ENCODE peak calls at places on chromosomes 16 and 17, in eight cellular contexts. C is NK-92 treated with Interleukin-12 subunit alpha and Interleukin-12 subunit beta, amount 100 ng/mL, for 24 hours; K is activated CD8-positive, alpha-beta memory T cell treated with anti-CD3 and anti-CD28 coated beads, Interleukin-2, amount 10 ng/mL, durations not matched to agents 7 days and 5 days; U is stimulated activated CD4-positive, alpha-beta T cell treated with anti-CD3 and anti-CD28 coated beads, Interleukin-1b, Interleukin-23, amount 100 ng/mL, for 24 hours; M is left lung; S is activated T-helper 1 cell treated with anti-CD3 and anti-CD28 coated beads, Interleukin-2, amount 50 U/mL, for 16 hours; D is ELR; G is T-helper 1 cell. O is an unnamed sample.

GRCh38 chr17:72011561-72011960 is 109.3 kb upstream of the SOX9 start:
- DNase-seq in C (no peak), K (no peak), U (no peak), M (no peak), S (no peak), D (no peak), G (no peak), O (no peak)

GRCh38 chr17:57480438-57481196 is 224.3 kb downstream of the MSI2 start:
- DNase-seq in C (no peak), K (no peak), U (no peak), M (no peak), S (no peak), D (peak; percentile 97), G (no peak), O (peak; percentile 37)

GRCh38 chr17:2909853-2910234 is 113.6 kb downstream of the RAP1GAP2 start:
- DNase-seq in C (no peak), K (no peak), U (no peak), M (no peak), S (no peak), D (no peak), G (no peak), O (no peak)

GRCh38 chr16:24670623-24671454 is 58.6 kb upstream of the TNRC6A start:
- DNase-seq in C (no peak), K (no peak), U (no peak), M (no peak), S (no peak), D (peak; percentile 86), G (no peak), O (peak; percentile 79)

GRCh38 chr16:66604376-66605176 is at the start of gene CMTM3:
- DNase-seq in C (peak; percentile 62), K (peak; percentile 82), U (peak; percentile 57), M (peak; percentile 94), S (peak; percentile 47), D (peak; percentile 69), G (peak; percentile 74), O (peak; percentile 73)

GRCh38 chr16:84245933-84246678 is 6.3 kb upstream of the KCNG4 start:
- DNase-seq in C (no peak), K (no peak), U (no peak), M (no peak), S (no peak), D (no peak), G (no peak), O (no peak)

GRCh38 chr16:15993541-15993940 is 44.1 kb downstream of the ABCC1 start:
- DNase-seq in C (no peak), K (no peak), U (no peak), M (no peak), S (no peak), D (peak; percentile 19), G (no peak), O (no peak)

GRCh38 chr17:79997004-79997673 is 38.5 kb downstream of the TBC1D16 start:
- DNase-seq in C (peak; percentile 73), K (peak; percentile 90), U (peak; percentile 28), M (peak; percentile 87), S (peak; percentile 41), D (no peak), G (peak; percentile 98), O (no peak)

GRCh38 chr17:40366076-40366860 is 1.7 kb upstream of the GJD3 start:
- DNase-seq in C (no peak), K (no peak), U (no peak), M (no peak), S (no peak), D (no peak), G (no peak), O (no peak)

GRCh38 chr17:5418858-5419355 is 555 bp downstream of the NUP88 start:
- DNase-seq in C (peak; percentile 41), K (peak; percentile 79), U (peak; percentile 45), M (no peak), S (no peak), D (peak; percentile 52), G (peak; percentile 81), O (no peak)

GRCh38 chr17:58344791-58345157 is 7.2 kb downstream of the SUPT4H1 start:
- DNase-seq in C (peak; percentile 69), K (peak; percentile 87), U (peak; percentile 54), M (no peak), S (no peak), D (no peak), G (peak; percentile 86), O (no peak)

GRCh38 chr17:42608692-42609181 is 437 bp downstream of the RETREG3 start:
- DNase-seq in C (no peak), K (peak; percentile 55), U (peak; percentile 4), M (no peak), S (no peak), D (peak; percentile 36), G (peak; percentile 36), O (no peak)

GRCh38 chr16:24508614-24509013 is 30.8 kb upstream of the RBBP6 start:
- DNase-seq in C (no peak), K (no peak), U (no peak), M (no peak), S (no peak), D (peak; percentile 81), G (no peak), O (no peak)

GRCh38 chr16:49593423-49594040 is 219.9 kb downstream of the C16orf78 start:
- DNase-seq in C (no peak), K (no peak), U (no peak), M (no peak), S (no peak), D (no peak), G (no peak), O (peak; percentile 9)

GRCh38 chr16:10663146-10663545 is 31.6 kb downstream of the TEKT5 start:
- DNase-seq in C (no peak), K (no peak), U (no peak), M (no peak), S (no peak), D (no peak), G (no peak), O (no peak)

GRCh38 chr16:7487896-7488295 is 155.3 kb downstream of the RBFOX1 start:
- DNase-seq in C (no peak), K (no peak), U (no peak), M (no peak), S (no peak), D (no peak), G (no peak), O (no peak)

GRCh38 chr16:72241930-72242329 is 70.0 kb upstream of the PMFBP1 start:
- DNase-seq in C (no peak), K (no peak), U (no peak), M (no peak), S (no peak), D (peak; percentile 77), G (no peak), O (no peak)

GRCh38 chr16:57255686-57256415 is 10.8 kb downstream of the ARL2BP start:
- DNase-seq in C (no peak), K (peak; percentile 16), U (no peak), M (peak; percentile 28), S (no peak), D (no peak), G (no peak), O (no peak)

GRCh38 chr16:57278494-57278893 is 6.0 kb downstream of the PLLP start:
- DNase-seq in C (no peak), K (no peak), U (no peak), M (no peak), S (no peak), D (no peak), G (no peak), O (no peak)

GRCh38 chr17:8126306-8127066 is 2.6 kb upstream of the HES7 start:
- DNase-seq in C (peak; percentile 23), K (peak; percentile 62), U (no peak), M (peak; percentile 85), S (no peak), D (peak; percentile 69), G (peak; percentile 47), O (peak; percentile 56)

GRCh38 chr17:60087882-60088669 is 9.4 kb upstream of the HEATR6 start:
- DNase-seq in C (no peak), K (no peak), U (no peak), M (no peak), S (no peak), D (peak; percentile 10), G (no peak), O (no peak)

GRCh38 chr16:87461466-87461975 is 31.3 kb downstream of the ZCCHC14 start:
- DNase-seq in C (peak; percentile 23), K (no peak), U (no peak), M (peak; percentile 91), S (no peak), D (peak; percentile 55), G (peak; percentile 16), O (peak; percentile 37)

GRCh38 chr17:76961869-76962268 is 93.7 kb downstream of the MGAT5B start:
- DNase-seq in C (no peak), K (no peak), U (no peak), M (no peak), S (no peak), D (no peak), G (no peak), O (no peak)

GRCh38 chr17:80063815-80064585 is 27.6 kb downstream of the CCDC40 start:
- DNase-seq in C (no peak), K (no peak), U (no peak), M (peak; percentile 87), S (no peak), D (peak; percentile 72), G (no peak), O (peak; percentile 64)

GRCh38 chr17:17180141-17180603 is 26.0 kb downstream of the PLD6 start:
- DNase-seq in C (no peak), K (peak; percentile 56), U (no peak), M (peak; percentile 49), S (no peak), D (no peak), G (peak; percentile 62), O (no peak)

GRCh38 chr17:81517339-81518112 is 4.9 kb upstream of the ACTG1 start:
- DNase-seq in C (no peak), K (peak; percentile 66), U (no peak), M (peak; percentile 61), S (no peak), D (no peak), G (no peak), O (peak; percentile 31)